ENCODE peak calls at places on chromosome 16, in eight cellular contexts. One of them, this sample, is unnamed.

GRCh38 chr16:73154063-73154870 is 106.3 kb upstream of the ZFHX3 start:
- DNase-seq in glutamatergic neuron: no peak
- DNase-seq in M059J: no peak
- DNase-seq in NCI-H1105: no peak
- DNase-seq in HAP-1: no peak
- DNase-seq in iPS DF 19.7: no peak
- DNase-seq in dermis blood vessel endothelial cell: peak; percentile 74
- DNase-seq in stimulated activated CD4-positive, alpha-beta T cell treated with anti-CD3 and anti-CD28 coated beads, Interleukin-1b, Interleukin-23, amount 100 ng/mL, for 1 hour: no peak
- DNase-seq in this sample: no peak

GRCh38 chr16:887846-888245 is 82.9 kb downstream of the LMF1 start:
- DNase-seq in glutamatergic neuron: no peak
- DNase-seq in M059J: no peak
- DNase-seq in NCI-H1105: no peak
- DNase-seq in HAP-1: no peak
- DNase-seq in iPS DF 19.7: no peak
- DNase-seq in dermis blood vessel endothelial cell: no peak
- DNase-seq in stimulated activated CD4-positive, alpha-beta T cell treated with anti-CD3 and anti-CD28 coated beads, Interleukin-1b, Interleukin-23, amount 100 ng/mL, for 1 hour: no peak
- DNase-seq in this sample: no peak

GRCh38 chr16:85245307-85246172 is 133.3 kb upstream of the CIBAR2 start:
- DNase-seq in glutamatergic neuron: peak; percentile 79
- DNase-seq in M059J: peak; percentile 61
- DNase-seq in NCI-H1105: peak; percentile 33
- DNase-seq in HAP-1: peak; percentile 25
- DNase-seq in iPS DF 19.7: no peak
- DNase-seq in dermis blood vessel endothelial cell: peak; percentile 78
- DNase-seq in stimulated activated CD4-positive, alpha-beta T cell treated with anti-CD3 and anti-CD28 coated beads, Interleukin-1b, Interleukin-23, amount 100 ng/mL, for 1 hour: peak; percentile 17
- DNase-seq in this sample: peak; percentile 82

GRCh38 chr16:12110361-12111107 is 134.0 kb downstream of the SNX29 start:
- DNase-seq in glutamatergic neuron: no peak
- DNase-seq in M059J: no peak
- DNase-seq in NCI-H1105: no peak
- DNase-seq in HAP-1: no peak
- DNase-seq in iPS DF 19.7: no peak
- DNase-seq in dermis blood vessel endothelial cell: no peak
- DNase-seq in stimulated activated CD4-positive, alpha-beta T cell treated with anti-CD3 and anti-CD28 coated beads, Interleukin-1b, Interleukin-23, amount 100 ng/mL, for 1 hour: no peak
- DNase-seq in this sample: no peak

GRCh38 chr16:49487746-49488145 is 114.1 kb downstream of the C16orf78 start:
- DNase-seq in glutamatergic neuron: peak; percentile 0
- DNase-seq in M059J: no peak
- DNase-seq in NCI-H1105: no peak
- DNase-seq in HAP-1: no peak
- DNase-seq in iPS DF 19.7: no peak
- DNase-seq in dermis blood vessel endothelial cell: no peak
- DNase-seq in stimulated activated CD4-positive, alpha-beta T cell treated with anti-CD3 and anti-CD28 coated beads, Interleukin-1b, Interleukin-23, amount 100 ng/mL, for 1 hour: no peak
- DNase-seq in this sample: no peak

GRCh38 chr16:76639685-76640289 is 362.6 kb downstream of the CNTNAP4 start:
- DNase-seq in glutamatergic neuron: peak; percentile 32
- DNase-seq in M059J: peak; percentile 27
- DNase-seq in NCI-H1105: no peak
- DNase-seq in HAP-1: peak; percentile 23
- DNase-seq in iPS DF 19.7: no peak
- DNase-seq in dermis blood vessel endothelial cell: no peak
- DNase-seq in stimulated activated CD4-positive, alpha-beta T cell treated with anti-CD3 and anti-CD28 coated beads, Interleukin-1b, Interleukin-23, amount 100 ng/mL, for 1 hour: no peak
- DNase-seq in this sample: peak; percentile 54

GRCh38 chr16:67388591-67388990 is 4.7 kb downstream of the TPPP3 start:
- DNase-seq in glutamatergic neuron: no peak
- DNase-seq in M059J: no peak
- DNase-seq in NCI-H1105: no peak
- DNase-seq in HAP-1: no peak
- DNase-seq in iPS DF 19.7: no peak
- DNase-seq in dermis blood vessel endothelial cell: no peak
- DNase-seq in stimulated activated CD4-positive, alpha-beta T cell treated with anti-CD3 and anti-CD28 coated beads, Interleukin-1b, Interleukin-23, amount 100 ng/mL, for 1 hour: no peak
- DNase-seq in this sample: no peak

GRCh38 chr16:66524601-66525164 is 25.2 kb downstream of the TK2 start:
- DNase-seq in glutamatergic neuron: no peak
- DNase-seq in M059J: no peak
- DNase-seq in NCI-H1105: no peak
- DNase-seq in HAP-1: no peak
- DNase-seq in iPS DF 19.7: no peak
- DNase-seq in dermis blood vessel endothelial cell: peak; percentile 41
- DNase-seq in stimulated activated CD4-positive, alpha-beta T cell treated with anti-CD3 and anti-CD28 coated beads, Interleukin-1b, Interleukin-23, amount 100 ng/mL, for 1 hour: no peak
- DNase-seq in this sample: no peak

GRCh38 chr16:4945560-4946502 is 8.9 kb upstream of the PPL start:
- DNase-seq in glutamatergic neuron: no peak
- DNase-seq in M059J: peak; percentile 95
- DNase-seq in NCI-H1105: no peak
- DNase-seq in HAP-1: no peak
- DNase-seq in iPS DF 19.7: no peak
- DNase-seq in dermis blood vessel endothelial cell: no peak
- DNase-seq in stimulated activated CD4-positive, alpha-beta T cell treated with anti-CD3 and anti-CD28 coated beads, Interleukin-1b, Interleukin-23, amount 100 ng/mL, for 1 hour: no peak
- DNase-seq in this sample: no peak

GRCh38 chr16:73846292-73846849 is 450.2 kb upstream of the PSMD7 start:
- DNase-seq in glutamatergic neuron: peak; percentile 45
- DNase-seq in M059J: peak; percentile 3
- DNase-seq in NCI-H1105: no peak
- DNase-seq in HAP-1: no peak
- DNase-seq in iPS DF 19.7: peak; percentile 3
- DNase-seq in dermis blood vessel endothelial cell: no peak
- DNase-seq in stimulated activated CD4-positive, alpha-beta T cell treated with anti-CD3 and anti-CD28 coated beads, Interleukin-1b, Interleukin-23, amount 100 ng/mL, for 1 hour: no peak
- DNase-seq in this sample: no peak

GRCh38 chr16:27111486-27111885 is 44.8 kb downstream of the C16orf82 start:
- DNase-seq in glutamatergic neuron: no peak
- DNase-seq in M059J: peak; percentile 5
- DNase-seq in NCI-H1105: no peak
- DNase-seq in HAP-1: no peak
- DNase-seq in iPS DF 19.7: no peak
- DNase-seq in dermis blood vessel endothelial cell: no peak
- DNase-seq in stimulated activated CD4-positive, alpha-beta T cell treated with anti-CD3 and anti-CD28 coated beads, Interleukin-1b, Interleukin-23, amount 100 ng/mL, for 1 hour: no peak
- DNase-seq in this sample: no peak

GRCh38 chr16:68355447-68356248 is 44.8 kb downstream of the PRMT7 start:
- DNase-seq in glutamatergic neuron: peak; percentile 51
- DNase-seq in M059J: no peak
- DNase-seq in NCI-H1105: no peak
- DNase-seq in HAP-1: no peak
- DNase-seq in iPS DF 19.7: no peak
- DNase-seq in dermis blood vessel endothelial cell: no peak
- DNase-seq in stimulated activated CD4-positive, alpha-beta T cell treated with anti-CD3 and anti-CD28 coated beads, Interleukin-1b, Interleukin-23, amount 100 ng/mL, for 1 hour: no peak
- DNase-seq in this sample: peak; percentile 74

GRCh38 chr16:57470683-57471082 is 8.2 kb downstream of the POLR2C start:
- DNase-seq in glutamatergic neuron: no peak
- DNase-seq in M059J: no peak
- DNase-seq in NCI-H1105: no peak
- DNase-seq in HAP-1: no peak
- DNase-seq in iPS DF 19.7: no peak
- DNase-seq in dermis blood vessel endothelial cell: peak; percentile 59
- DNase-seq in stimulated activated CD4-positive, alpha-beta T cell treated with anti-CD3 and anti-CD28 coated beads, Interleukin-1b, Interleukin-23, amount 100 ng/mL, for 1 hour: no peak
- DNase-seq in this sample: no peak

GRCh38 chr16:68646948-68647659 is 2.0 kb downstream of the CDH3 start:
- DNase-seq in glutamatergic neuron: no peak
- DNase-seq in M059J: no peak
- DNase-seq in NCI-H1105: no peak
- DNase-seq in HAP-1: peak; percentile 41
- DNase-seq in iPS DF 19.7: no peak
- DNase-seq in dermis blood vessel endothelial cell: no peak
- DNase-seq in stimulated activated CD4-positive, alpha-beta T cell treated with anti-CD3 and anti-CD28 coated beads, Interleukin-1b, Interleukin-23, amount 100 ng/mL, for 1 hour: no peak
- DNase-seq in this sample: no peak

GRCh38 chr16:76976101-76976500 is 214.9 kb upstream of the MON1B start:
- DNase-seq in glutamatergic neuron: no peak
- DNase-seq in M059J: no peak
- DNase-seq in NCI-H1105: no peak
- DNase-seq in HAP-1: no peak
- DNase-seq in iPS DF 19.7: no peak
- DNase-seq in dermis blood vessel endothelial cell: no peak
- DNase-seq in stimulated activated CD4-positive, alpha-beta T cell treated with anti-CD3 and anti-CD28 coated beads, Interleukin-1b, Interleukin-23, amount 100 ng/mL, for 1 hour: no peak
- DNase-seq in this sample: no peak

GRCh38 chr16:51881731-51882130 is 665.2 kb downstream of the TOX3 start:
- DNase-seq in glutamatergic neuron: no peak
- DNase-seq in M059J: peak; percentile 17
- DNase-seq in NCI-H1105: no peak
- DNase-seq in HAP-1: no peak
- DNase-seq in iPS DF 19.7: no peak
- DNase-seq in dermis blood vessel endothelial cell: no peak
- DNase-seq in stimulated activated CD4-positive, alpha-beta T cell treated with anti-CD3 and anti-CD28 coated beads, Interleukin-1b, Interleukin-23, amount 100 ng/mL, for 1 hour: no peak
- DNase-seq in this sample: no peak

GRCh38 chr16:47876494-47876893 is 279.3 kb downstream of the ABCC12 start:
- DNase-seq in glutamatergic neuron: no peak
- DNase-seq in M059J: no peak
- DNase-seq in NCI-H1105: no peak
- DNase-seq in HAP-1: no peak
- DNase-seq in iPS DF 19.7: no peak
- DNase-seq in dermis blood vessel endothelial cell: no peak
- DNase-seq in stimulated activated CD4-positive, alpha-beta T cell treated with anti-CD3 and anti-CD28 coated beads, Interleukin-1b, Interleukin-23, amount 100 ng/mL, for 1 hour: no peak
- DNase-seq in this sample: no peak

GRCh38 chr16:71927383-71927782 is 32.1 kb downstream of the IST1 start:
- DNase-seq in glutamatergic neuron: no peak
- DNase-seq in M059J: peak; percentile 99
- DNase-seq in NCI-H1105: no peak
- DNase-seq in HAP-1: no peak
- DNase-seq in iPS DF 19.7: no peak
- DNase-seq in dermis blood vessel endothelial cell: peak; percentile 97
- DNase-seq in stimulated activated CD4-positive, alpha-beta T cell treated with anti-CD3 and anti-CD28 coated beads, Interleukin-1b, Interleukin-23, amount 100 ng/mL, for 1 hour: no peak
- DNase-seq in this sample: no peak

GRCh38 chr16:2884041-2884451 is 1.0 kb downstream of the FLYWCH2 start:
- DNase-seq in glutamatergic neuron: no peak
- DNase-seq in M059J: no peak
- DNase-seq in NCI-H1105: no peak
- DNase-seq in HAP-1: no peak
- DNase-seq in iPS DF 19.7: no peak
- DNase-seq in dermis blood vessel endothelial cell: no peak
- DNase-seq in stimulated activated CD4-positive, alpha-beta T cell treated with anti-CD3 and anti-CD28 coated beads, Interleukin-1b, Interleukin-23, amount 100 ng/mL, for 1 hour: no peak
- DNase-seq in this sample: no peak

GRCh38 chr16:56864910-56865309 is at the start of gene SLC12A3:
- DNase-seq in glutamatergic neuron: no peak
- DNase-seq in M059J: no peak
- DNase-seq in NCI-H1105: no peak
- DNase-seq in HAP-1: no peak
- DNase-seq in iPS DF 19.7: no peak
- DNase-seq in dermis blood vessel endothelial cell: no peak
- DNase-seq in stimulated activated CD4-positive, alpha-beta T cell treated with anti-CD3 and anti-CD28 coated beads, Interleukin-1b, Interleukin-23, amount 100 ng/mL, for 1 hour: no peak
- DNase-seq in this sample: no peak

GRCh38 chr16:55588799-55589198 is 22.3 kb downstream of the CAPNS2 start:
- DNase-seq in glutamatergic neuron: no peak
- DNase-seq in M059J: no peak
- DNase-seq in NCI-H1105: no peak
- DNase-seq in HAP-1: no peak
- DNase-seq in iPS DF 19.7: no peak
- DNase-seq in dermis blood vessel endothelial cell: no peak
- DNase-seq in stimulated activated CD4-positive, alpha-beta T cell treated with anti-CD3 and anti-CD28 coated beads, Interleukin-1b, Interleukin-23, amount 100 ng/mL, for 1 hour: no peak
- DNase-seq in this sample: no peak

GRCh38 chr16:57979006-57979585 is 8.2 kb upstream of the CNGB1 start:
- DNase-seq in glutamatergic neuron: no peak
- DNase-seq in M059J: no peak
- DNase-seq in NCI-H1105: no peak
- DNase-seq in HAP-1: no peak
- DNase-seq in iPS DF 19.7: no peak
- DNase-seq in dermis blood vessel endothelial cell: no peak
- DNase-seq in stimulated activated CD4-positive, alpha-beta T cell treated with anti-CD3 and anti-CD28 coated beads, Interleukin-1b, Interleukin-23, amount 100 ng/mL, for 1 hour: no peak
- DNase-seq in this sample: no peak

GRCh38 chr16:50036426-50036825 is 11.4 kb downstream of the CNEP1R1 start:
- DNase-seq in glutamatergic neuron: no peak
- DNase-seq in M059J: no peak
- DNase-seq in NCI-H1105: peak; percentile 41
- DNase-seq in HAP-1: no peak
- DNase-seq in iPS DF 19.7: no peak
- DNase-seq in dermis blood vessel endothelial cell: no peak
- DNase-seq in stimulated activated CD4-positive, alpha-beta T cell treated with anti-CD3 and anti-CD28 coated beads, Interleukin-1b, Interleukin-23, amount 100 ng/mL, for 1 hour: no peak
- DNase-seq in this sample: no peak

GRCh38 chr16:65373095-65373494 is 251.2 kb upstream of the CDH11 start:
- DNase-seq in glutamatergic neuron: no peak
- DNase-seq in M059J: no peak
- DNase-seq in NCI-H1105: no peak
- DNase-seq in HAP-1: no peak
- DNase-seq in iPS DF 19.7: no peak
- DNase-seq in dermis blood vessel endothelial cell: no peak
- DNase-seq in stimulated activated CD4-positive, alpha-beta T cell treated with anti-CD3 and anti-CD28 coated beads, Interleukin-1b, Interleukin-23, amount 100 ng/mL, for 1 hour: no peak
- DNase-seq in this sample: no peak

GRCh38 chr16:66618588-66618987 is 14.1 kb downstream of the CMTM3 start:
- DNase-seq in glutamatergic neuron: no peak
- DNase-seq in M059J: peak; percentile 99
- DNase-seq in NCI-H1105: no peak
- DNase-seq in HAP-1: no peak
- DNase-seq in iPS DF 19.7: no peak
- DNase-seq in dermis blood vessel endothelial cell: peak; percentile 67
- DNase-seq in stimulated activated CD4-positive, alpha-beta T cell treated with anti-CD3 and anti-CD28 coated beads, Interleukin-1b, Interleukin-23, amount 100 ng/mL, for 1 hour: no peak
- DNase-seq in this sample: no peak

GRCh38 chr16:25005445-25006306 is 9.5 kb downstream of the ARHGAP17 start:
- DNase-seq in glutamatergic neuron: no peak
- DNase-seq in M059J: peak; percentile 27
- DNase-seq in NCI-H1105: no peak
- DNase-seq in HAP-1: no peak
- DNase-seq in iPS DF 19.7: no peak
- DNase-seq in dermis blood vessel endothelial cell: no peak
- DNase-seq in stimulated activated CD4-positive, alpha-beta T cell treated with anti-CD3 and anti-CD28 coated beads, Interleukin-1b, Interleukin-23, amount 100 ng/mL, for 1 hour: no peak
- DNase-seq in this sample: no peak

GRCh38 chr16:5615868-5616642 is 518.5 kb upstream of the EEF2KMT start:
- DNase-seq in glutamatergic neuron: peak; percentile 80
- DNase-seq in M059J: peak; percentile 64
- DNase-seq in NCI-H1105: no peak
- DNase-seq in HAP-1: peak; percentile 4
- DNase-seq in iPS DF 19.7: peak; percentile 54
- DNase-seq in dermis blood vessel endothelial cell: no peak
- DNase-seq in stimulated activated CD4-positive, alpha-beta T cell treated with anti-CD3 and anti-CD28 coated beads, Interleukin-1b, Interleukin-23, amount 100 ng/mL, for 1 hour: peak; percentile 2
- DNase-seq in this sample: peak; percentile 62

GRCh38 chr16:66717112-66717675 is 20.7 kb upstream of the CMTM4 start:
- DNase-seq in glutamatergic neuron: peak; percentile 77
- DNase-seq in M059J: peak; percentile 43
- DNase-seq in NCI-H1105: no peak
- DNase-seq in HAP-1: peak; percentile 29
- DNase-seq in iPS DF 19.7: no peak
- DNase-seq in dermis blood vessel endothelial cell: peak; percentile 73
- DNase-seq in stimulated activated CD4-positive, alpha-beta T cell treated with anti-CD3 and anti-CD28 coated beads, Interleukin-1b, Interleukin-23, amount 100 ng/mL, for 1 hour: no peak
- DNase-seq in this sample: no peak

GRCh38 chr16:75106351-75107274 is 10.0 kb downstream of the LDHD start:
- DNase-seq in glutamatergic neuron: no peak
- DNase-seq in M059J: no peak
- DNase-seq in NCI-H1105: no peak
- DNase-seq in HAP-1: no peak
- DNase-seq in iPS DF 19.7: no peak
- DNase-seq in dermis blood vessel endothelial cell: no peak
- DNase-seq in stimulated activated CD4-positive, alpha-beta T cell treated with anti-CD3 and anti-CD28 coated beads, Interleukin-1b, Interleukin-23, amount 100 ng/mL, for 1 hour: no peak
- DNase-seq in this sample: no peak

GRCh38 chr16:56013962-56014552 is 138.9 kb upstream of the CES5A start:
- DNase-seq in glutamatergic neuron: no peak
- DNase-seq in M059J: peak; percentile 43
- DNase-seq in NCI-H1105: no peak
- DNase-seq in HAP-1: peak; percentile 18
- DNase-seq in iPS DF 19.7: peak; percentile 12
- DNase-seq in dermis blood vessel endothelial cell: peak; percentile 21
- DNase-seq in stimulated activated CD4-positive, alpha-beta T cell treated with anti-CD3 and anti-CD28 coated beads, Interleukin-1b, Interleukin-23, amount 100 ng/mL, for 1 hour: peak; percentile 2
- DNase-seq in this sample: peak; percentile 44

GRCh38 chr16:1181715-1182671 is 29.1 kb downstream of the CACNA1H start:
- DNase-seq in glutamatergic neuron: no peak
- DNase-seq in M059J: peak; percentile 82
- DNase-seq in NCI-H1105: no peak
- DNase-seq in HAP-1: no peak
- DNase-seq in iPS DF 19.7: no peak
- DNase-seq in dermis blood vessel endothelial cell: peak; percentile 67
- DNase-seq in stimulated activated CD4-positive, alpha-beta T cell treated with anti-CD3 and anti-CD28 coated beads, Interleukin-1b, Interleukin-23, amount 100 ng/mL, for 1 hour: no peak
- DNase-seq in this sample: no peak

GRCh38 chr16:53549970-53550406 is 47.0 kb upstream of the AKTIP start:
- DNase-seq in glutamatergic neuron: peak; percentile 51
- DNase-seq in M059J: peak; percentile 69
- DNase-seq in NCI-H1105: peak; percentile 95
- DNase-seq in HAP-1: peak; percentile 86
- DNase-seq in iPS DF 19.7: peak; percentile 72
- DNase-seq in dermis blood vessel endothelial cell: peak; percentile 93
- DNase-seq in stimulated activated CD4-positive, alpha-beta T cell treated with anti-CD3 and anti-CD28 coated beads, Interleukin-1b, Interleukin-23, amount 100 ng/mL, for 1 hour: no peak
- DNase-seq in this sample: peak; percentile 60

GRCh38 chr16:65268331-65268730 is 146.5 kb upstream of the CDH11 start:
- DNase-seq in glutamatergic neuron: no peak
- DNase-seq in M059J: no peak
- DNase-seq in NCI-H1105: no peak
- DNase-seq in HAP-1: no peak
- DNase-seq in iPS DF 19.7: no peak
- DNase-seq in dermis blood vessel endothelial cell: no peak
- DNase-seq in stimulated activated CD4-positive, alpha-beta T cell treated with anti-CD3 and anti-CD28 coated beads, Interleukin-1b, Interleukin-23, amount 100 ng/mL, for 1 hour: no peak
- DNase-seq in this sample: no peak

GRCh38 chr16:30949655-30950515 is 1.0 kb downstream of the ORAI3 start:
- DNase-seq in glutamatergic neuron: peak; percentile 54
- DNase-seq in M059J: peak; percentile 94
- DNase-seq in NCI-H1105: peak; percentile 50
- DNase-seq in HAP-1: no peak
- DNase-seq in iPS DF 19.7: no peak
- DNase-seq in dermis blood vessel endothelial cell: peak; percentile 71
- DNase-seq in stimulated activated CD4-positive, alpha-beta T cell treated with anti-CD3 and anti-CD28 coated beads, Interleukin-1b, Interleukin-23, amount 100 ng/mL, for 1 hour: no peak
- DNase-seq in this sample: no peak

This sample was measured in H1.